ENCODE peak calls at places on chromosome 21, in four cellular contexts. U, Y, O and I are unnamed samples.
A peak's percentile ranks its signal among the peaks of the same experiment; 100 is the strongest.

GRCh38 chr21:34813266-34813886 is 144.6 kb downstream of the CLIC6 start:
- DNase-seq in U (no peak), Y (no peak), O (no peak), I (no peak)

GRCh38 chr21:43269461-43269860 is 100.7 kb downstream of the CRYAA start:
- DNase-seq in U (no peak), Y (no peak), O (peak; percentile 72), I (no peak)

GRCh38 chr21:22352088-22352487 is 1353.9 kb downstream of the NCAM2 start:
- DNase-seq in U (no peak), Y (no peak), O (no peak), I (no peak)

GRCh38 chr21:22791986-22792560 is 1793.9 kb downstream of the NCAM2 start:
- DNase-seq in U (no peak), Y (no peak), O (peak; percentile 47), I (no peak)

GRCh38 chr21:34726627-34727337 is 58.0 kb downstream of the CLIC6 start:
- DNase-seq in U (no peak), Y (no peak), O (no peak), I (no peak)

GRCh38 chr21:42107881-42108553 is 36.9 kb downstream of the UMODL1 start:
- DNase-seq in U (no peak), Y (no peak), O (peak; percentile 80), I (peak; percentile 63)

GRCh38 chr21:30625449-30625848 is 5.0 kb downstream of the KRTAP20-4 start:
- DNase-seq in U (no peak), Y (no peak), O (no peak), I (no peak)

GRCh38 chr21:44531606-44532128 is 8.3 kb downstream of the KRTAP10-1 start:
- DNase-seq in U (peak; percentile 56), Y (no peak), O (no peak), I (no peak)

GRCh38 chr21:36282568-36283230 is 37.3 kb upstream of the MORC3 start:
- DNase-seq in U (no peak), Y (no peak), O (no peak), I (no peak)

DNA sequence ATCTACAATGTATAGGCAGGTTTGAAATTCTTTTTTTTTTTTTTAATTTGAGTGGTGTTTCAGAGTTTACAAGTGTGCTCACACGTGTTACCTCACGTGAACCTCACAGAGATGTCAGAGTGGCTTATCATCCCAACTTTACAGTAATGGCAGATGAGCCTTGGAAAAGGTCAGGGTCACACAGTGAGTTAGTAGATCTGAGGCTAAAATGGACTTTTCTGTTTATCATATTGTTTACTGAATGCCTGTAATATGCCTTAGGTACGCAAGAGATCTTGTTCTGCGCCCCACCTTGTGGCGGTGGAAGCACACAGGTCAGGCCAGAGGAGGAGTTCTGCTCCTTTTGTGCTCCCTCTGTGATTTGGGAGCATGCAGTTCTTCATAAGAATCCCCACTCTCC is 80.0 kb downstream of the DYRK1A start:
- DNase-seq in U (no peak), Y (no peak), O (no peak), I (no peak)
- TF ChIP-seq CTCF in U (no peak), Y (no peak), O (peak; percentile 43), I (no peak)

GRCh38 chr21:27721675-27722074 is 754.8 kb upstream of the ADAMTS5 start:
- DNase-seq in U (no peak), Y (no peak), O (no peak), I (no peak)

GRCh38 chr21:27725916-27726315 is 759.0 kb upstream of the ADAMTS5 start:
- DNase-seq in U (no peak), Y (no peak), O (no peak), I (no peak)

GRCh38 chr21:27719226-27719625 is 752.3 kb upstream of the ADAMTS5 start:
- DNase-seq in U (no peak), Y (no peak), O (no peak), I (no peak)

DNA sequence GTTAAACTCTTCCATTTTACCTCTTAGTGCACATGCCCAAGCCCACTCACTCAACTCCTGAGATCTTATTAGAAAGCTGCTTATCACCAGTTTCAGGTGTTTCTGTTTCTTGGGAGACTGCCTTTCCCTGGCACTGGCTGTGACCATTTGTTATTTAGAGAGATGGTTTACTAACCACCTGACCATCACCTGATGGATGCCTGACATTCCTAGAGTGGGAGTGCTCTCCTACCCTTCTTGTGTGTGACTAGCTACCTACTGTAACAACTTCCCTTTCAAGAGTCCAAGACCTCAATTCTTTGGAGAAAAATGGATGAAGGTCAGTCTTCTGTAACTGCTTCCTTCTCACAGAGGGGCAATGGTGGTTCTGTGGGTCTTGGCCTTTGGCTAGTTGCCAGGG is 755.2 kb upstream of the ADAMTS5 start:
- DNase-seq in U (no peak), Y (no peak), O (no peak), I (no peak)
- TF ChIP-seq CTCF in U (no peak), Y (no peak), O (no peak), I (no peak)

DNA sequence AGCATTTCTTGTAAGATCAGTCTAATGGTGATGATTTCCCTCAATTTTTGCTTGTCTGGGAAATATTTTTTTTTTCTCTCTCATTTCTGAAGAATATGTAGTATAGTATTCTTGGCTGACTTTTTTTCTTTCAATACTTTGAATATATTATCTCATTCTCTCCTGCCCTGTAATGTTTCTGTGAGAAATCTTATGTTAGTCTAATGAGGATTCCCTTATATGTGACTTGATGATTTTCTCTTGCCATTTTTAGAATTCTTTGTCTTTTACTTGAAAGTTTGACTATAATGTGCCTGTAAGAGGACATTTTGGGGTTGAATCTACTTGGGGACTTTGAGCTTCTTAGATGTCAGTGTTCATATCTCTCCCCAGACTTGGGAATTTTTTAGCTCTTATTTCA is 40.0 kb upstream of the PCBP3 start:
- DNase-seq in U (no peak), Y (no peak), O (no peak), I (no peak)
- TF ChIP-seq CTCF in U (no peak), Y (no peak), O (no peak), I (no peak)

DNA sequence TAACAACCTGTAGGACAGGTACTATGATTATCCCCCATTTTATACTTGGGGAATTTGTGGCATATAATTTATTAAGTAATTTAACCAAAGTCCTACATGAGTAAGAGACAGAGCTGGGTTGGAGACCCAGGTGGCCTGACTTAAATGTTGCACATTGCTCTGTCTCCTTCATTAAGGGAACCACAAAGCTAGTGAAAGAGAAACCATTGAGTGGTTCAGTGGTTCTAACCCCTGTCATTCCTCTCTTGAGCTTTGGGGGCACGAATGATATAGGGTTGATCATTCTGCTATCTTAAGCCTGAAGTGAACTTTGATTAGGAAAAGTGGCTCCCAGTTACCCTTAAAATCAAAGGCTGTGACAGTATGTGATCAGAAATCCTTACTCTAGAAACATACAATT is 5.2 kb upstream of the MAP3K7CL start:
- DNase-seq in U (no peak), Y (no peak), O (no peak), I (no peak)
- TF ChIP-seq CTCF in U (no peak), Y (no peak), O (no peak), I (no peak)

GRCh38 chr21:26847951-26848350 is 2.7 kb upstream of the ADAMTS1 start:
- DNase-seq in U (no peak), Y (no peak), O (no peak), I (no peak)

GRCh38 chr21:26851109-26851944 is 6.1 kb upstream of the ADAMTS1 start:
- DNase-seq in U (no peak), Y (no peak), O (no peak), I (no peak)

GRCh38 chr21:26852422-26852821 is 7.2 kb upstream of the ADAMTS1 start:
- DNase-seq in U (no peak), Y (no peak), O (no peak), I (no peak)

GRCh38 chr21:26849428-26850115 is 4.4 kb upstream of the ADAMTS1 start:
- DNase-seq in U (no peak), Y (no peak), O (peak; percentile 39), I (no peak)

GRCh38 chr21:26850116-26850643 is 5.0 kb upstream of the ADAMTS1 start:
- DNase-seq in U (no peak), Y (no peak), O (peak; percentile 15), I (no peak)
- TF ChIP-seq CTCF in U (peak; percentile 54), Y (peak; percentile 82), O (peak; percentile 63), I (peak; percentile 80)

DNA sequence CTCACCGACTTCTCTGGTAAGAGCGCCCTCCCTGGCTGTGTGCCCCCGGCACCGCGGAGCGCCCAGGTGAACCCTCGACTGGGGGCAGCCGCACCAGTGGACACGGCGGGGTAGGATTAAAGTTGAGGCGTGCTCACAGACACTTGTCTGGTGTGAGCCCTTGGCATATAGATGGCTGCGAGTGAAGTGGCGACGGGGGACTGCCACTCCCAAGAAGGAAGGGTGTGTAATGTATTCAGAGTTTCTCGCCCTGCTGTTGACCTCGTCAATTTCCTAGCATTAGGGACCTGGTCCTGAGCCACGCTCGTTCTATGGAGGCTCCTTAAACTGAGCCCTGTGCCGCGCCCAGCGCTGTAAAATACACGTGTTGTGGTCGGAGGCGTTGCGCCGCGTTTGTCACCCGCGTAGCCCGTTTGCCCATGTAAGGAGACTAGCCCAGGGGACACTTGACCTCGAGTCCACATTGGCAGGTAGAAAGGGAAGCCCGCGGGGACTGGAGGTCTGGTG is 545 bp downstream of the EVA1C start:
- DNase-seq in U (no peak), Y (no peak), O (no peak), I (no peak)
- TF ChIP-seq CTCF in U (no peak), Y (no peak), O (no peak), I (no peak)